ENCODE peak calls at places on chromosome X, in five cellular contexts. Z is breast epithelium; M is GM20000; N is stimulated activated CD4-positive, alpha-beta T cell treated with anti-CD3 and anti-CD28 coated beads, Interleukin-15, amount 100 ng/mL, for 24 hours; Y is AG04449. H is an unnamed sample.

GRCh38 chrX:136065044-136065671 is 79.9 kb downstream of the SLC9A6 start:
- DNase-seq in Z (no peak), M (no peak), N (peak), Y (no peak), H (no peak)

GRCh38 chrX:15749642-15750610 is 11.9 kb downstream of the CA5B start:
- DNase-seq in Z (peak), M (peak), N (peak), Y (no peak), H (no peak)

GRCh38 chrX:129769467-129770154 is 10.1 kb upstream of the SASH3 start:
- DNase-seq in Z (no peak), M (peak), N (peak), Y (no peak), H (no peak)

GRCh38 chrX:40157228-40158035 is 59.7 kb upstream of the BCOR start:
- DNase-seq in Z (no peak), M (peak), N (no peak), Y (no peak), H (no peak)

GRCh38 chrX:110394653-110395052 is 36.0 kb downstream of the RTL9 start:
- DNase-seq in Z (no peak), M (no peak), N (no peak), Y (no peak), H (no peak)

GRCh38 chrX:107714196-107714811 is 61.3 kb downstream of the TSC22D3 start:
- DNase-seq in Z (no peak), M (no peak), N (no peak), Y (no peak), H (no peak)

GRCh38 chrX:44570524-44570923 is 27.9 kb upstream of the FUNDC1 start:
- DNase-seq in Z (no peak), M (no peak), N (no peak), Y (no peak), H (no peak)

GRCh38 chrX:20271730-20272129 is 5.0 kb upstream of the RPS6KA3 start:
- DNase-seq in Z (no peak), M (no peak), N (no peak), Y (no peak), H (no peak)

GRCh38 chrX:131944936-131945902 is 77.9 kb upstream of the STK26 start:
- DNase-seq in Z (no peak), M (no peak), N (peak), Y (no peak), H (no peak)

GRCh38 chrX:64204701-64205440 is 637 bp downstream of the AMER1 start:
- DNase-seq in Z (peak), M (peak), N (peak), Y (no peak), H (no peak)

GRCh38 chrX:112967341-112967740 is 126.7 kb upstream of the AMOT start:
- DNase-seq in Z (no peak), M (no peak), N (no peak), Y (no peak), H (no peak)

GRCh38 chrX:36961590-36961989 is 46.6 kb upstream of the FAM47C start:
- DNase-seq in Z (no peak), M (no peak), N (no peak), Y (no peak), H (no peak)

GRCh38 chrX:104668550-104668949 is 102.6 kb downstream of the IL1RAPL2 start:
- DNase-seq in Z (no peak), M (no peak), N (no peak), Y (no peak), H (no peak)

GRCh38 chrX:107894038-107894437 is 68.4 kb downstream of the MID2 start:
- DNase-seq in Z (no peak), M (peak), N (peak), Y (no peak), H (no peak)

GRCh38 chrX:64204252-64204651 is 1.3 kb downstream of the AMER1 start:
- DNase-seq in Z (no peak), M (no peak), N (no peak), Y (no peak), H (no peak)

GRCh38 chrX:15606064-15606590 is 5.4 kb upstream of the ACE2 start:
- DNase-seq in Z (no peak), M (no peak), N (no peak), Y (no peak), H (no peak)

GRCh38 chrX:28910501-28910900 is 323.3 kb downstream of the IL1RAPL1 start:
- DNase-seq in Z (no peak), M (no peak), N (no peak), Y (no peak), H (no peak)

GRCh38 chrX:44400588-44400987 is 57.1 kb upstream of the EFHC2 start:
- DNase-seq in Z (no peak), M (no peak), N (peak), Y (peak), H (no peak)

GRCh38 chrX:122622800-122623199 is 561.3 kb upstream of the GRIA3 start:
- DNase-seq in Z (no peak), M (no peak), N (no peak), Y (no peak), H (no peak)

GRCh38 chrX:54945224-54945623 is 24.6 kb downstream of the TRO start:
- DNase-seq in Z (no peak), M (no peak), N (no peak), Y (no peak), H (no peak)

GRCh38 chrX:49879656-49880277 is 483 bp downstream of the USP27X start:
- DNase-seq in Z (no peak), M (no peak), N (no peak), Y (no peak), H (no peak)

GRCh38 chrX:143988356-143988755 is 104.5 kb downstream of the UBE2NL start:
- DNase-seq in Z (no peak), M (no peak), N (no peak), Y (no peak), H (no peak)

GRCh38 chrX:49171752-49172279 is at the start of gene PLP2:
- DNase-seq in Z (peak), M (peak), N (peak), Y (no peak), H (no peak)

H was measured in esophagus muscularis mucosa.